ENCODE peak calls at places on chromosomes 3 and 15, in seven cellular contexts. R is activated naive CD4-positive, alpha-beta T cell; B is NCI-H1105 treated with DMSO at 0.1 percent for 48 hours; X is HuH-7; Y is mucosa of descending colon; K is WERI-Rb-1; N is T-helper 9 cell. E is an unnamed sample.

GRCh38 chr3:24929521-24929920 is 434.9 kb upstream of the THRB start:
- DNase-seq in Y (no peak), R (no peak), K (no peak), N (no peak), B (no peak), X (no peak), E (no peak)

GRCh38 chr15:90680371-90680935 is 36.7 kb upstream of the BLM start:
- DNase-seq in N (no peak), B (no peak), R (no peak), Y (no peak), K (no peak), X (no peak), E (no peak)

GRCh38 chr15:42070276-42070965 is 23.9 kb downstream of the PLA2G4D start:
- DNase-seq in Y (no peak), B (no peak), N (no peak), R (no peak), K (no peak), X (no peak), E (no peak)

GRCh38 chr15:89199734-89200133 is 21.6 kb downstream of the RLBP1 start:
- DNase-seq in R (no peak), Y (no peak), N (no peak), K (no peak), X (no peak), B (no peak), E (no peak)

GRCh38 chr15:29410342-29410741 is 140.7 kb upstream of the NSMCE3 start:
- DNase-seq in N (no peak), R (no peak), X (no peak), B (no peak), K (no peak), Y (no peak), E (no peak)

GRCh38 chr3:180870008-180870733 is 42.3 kb upstream of the FXR1 start:
- DNase-seq in Y (peak; percentile 26), B (no peak), N (no peak), K (no peak), R (no peak), X (no peak), E (no peak)

GRCh38 chr3:41430886-41431285 is 231.6 kb downstream of the CTNNB1 start:
- DNase-seq in N (no peak), R (no peak), B (no peak), K (no peak), Y (no peak), X (no peak), E (no peak)

GRCh38 chr3:177451940-177452484 is 254.7 kb upstream of the TBL1XR1 start:
- DNase-seq in R (no peak), X (no peak), N (no peak), K (no peak), Y (no peak), B (no peak), E (no peak)

GRCh38 chr15:101063891-101064794 is 145.0 kb downstream of the LRRK1 start:
- DNase-seq in B (no peak), N (no peak), X (no peak), Y (peak; percentile 32), K (no peak), R (no peak), E (no peak)

GRCh38 chr3:154776549-154777230 is 303.4 kb upstream of the MME start:
- DNase-seq in B (no peak), K (peak; percentile 47), R (no peak), X (no peak), N (no peak), Y (no peak), E (no peak)

GRCh38 chr3:67901681-67902080 is 247.3 kb upstream of the SUCLG2 start:
- DNase-seq in N (no peak), R (no peak), K (no peak), X (no peak), Y (no peak), B (peak; percentile 28), E (no peak)

GRCh38 chr15:77096131-77096530 is 25.2 kb upstream of the TSPAN3 start:
- DNase-seq in Y (no peak), X (no peak), B (no peak), N (no peak), R (no peak), K (no peak), E (no peak)

GRCh38 chr3:126807795-126808194 is 103.8 kb downstream of the CHCHD6 start:
- DNase-seq in Y (no peak), R (no peak), X (no peak), B (no peak), K (no peak), N (no peak), E (no peak)

GRCh38 chr15:74830868-74831267 is 4.4 kb downstream of the CPLX3 start:
- DNase-seq in R (no peak), N (no peak), Y (no peak), B (no peak), K (no peak), X (no peak), E (no peak)

GRCh38 chr15:82933576-82933975 is 18.9 kb downstream of the HOMER2 start:
- DNase-seq in R (no peak), N (no peak), Y (no peak), K (no peak), B (no peak), X (no peak), E (no peak)

GRCh38 chr3:55190296-55190695 is 262.4 kb upstream of the LRTM1 start:
- DNase-seq in R (no peak), K (no peak), N (no peak), X (no peak), B (no peak), Y (no peak), E (no peak)

GRCh38 chr15:78492841-78493240 is 14.5 kb upstream of the HYKK start:
- DNase-seq in B (no peak), X (no peak), N (no peak), R (no peak), K (no peak), Y (no peak), E (no peak)

GRCh38 chr3:102024270-102024904 is 175.1 kb downstream of the NFKBIZ start:
- DNase-seq in K (no peak), X (no peak), N (no peak), B (no peak), Y (no peak), R (no peak), E (no peak)

GRCh38 chr3:32236377-32236776 is 2.1 kb upstream of the CMTM8 start:
- DNase-seq in X (no peak), Y (no peak), K (no peak), B (no peak), N (no peak), R (no peak), E (no peak)